ENCODE peak calls at places on chromosomes 1 and 21, in nine cellular contexts. One of them, this sample, is unnamed.

GRCh38 chr1:145942405-145942804 is 15.1 kb upstream of the RBM8A start:
- DNase-seq in fibroblast of pulmonary artery: no peak
- DNase-seq in GM06990: no peak
- DNase-seq in occipital lobe: no peak
- DNase-seq in neural progenitor cell: no peak
- DNase-seq in T-helper 9 cell: no peak
- DNase-seq in GM23248: peak
- DNase-seq in NT2/D1: no peak
- DNase-seq in GM20000: no peak
- DNase-seq in this sample: no peak

GRCh38 chr1:229363723-229364122 is 20.9 kb upstream of the CCSAP start:
- DNase-seq in fibroblast of pulmonary artery: no peak
- DNase-seq in GM06990: no peak
- DNase-seq in occipital lobe: no peak
- DNase-seq in neural progenitor cell: peak
- DNase-seq in T-helper 9 cell: no peak
- DNase-seq in GM23248: no peak
- DNase-seq in NT2/D1: no peak
- DNase-seq in GM20000: no peak
- DNase-seq in this sample: no peak

GRCh38 chr1:183609313-183609712 is 19.1 kb upstream of the NCF2 start:
- DNase-seq in fibroblast of pulmonary artery: peak
- DNase-seq in GM06990: no peak
- DNase-seq in occipital lobe: peak
- DNase-seq in neural progenitor cell: peak
- DNase-seq in T-helper 9 cell: no peak
- DNase-seq in GM23248: peak
- DNase-seq in NT2/D1: no peak
- DNase-seq in GM20000: peak
- DNase-seq in this sample: peak

GRCh38 chr21:41032536-41032935 is 135.4 kb upstream of the BACE2 start:
- DNase-seq in fibroblast of pulmonary artery: no peak
- DNase-seq in GM06990: no peak
- DNase-seq in occipital lobe: no peak
- DNase-seq in neural progenitor cell: no peak
- DNase-seq in T-helper 9 cell: no peak
- DNase-seq in GM23248: no peak
- DNase-seq in NT2/D1: no peak
- DNase-seq in GM20000: no peak
- DNase-seq in this sample: no peak

GRCh38 chr1:46692806-46693770 is 21.4 kb downstream of the TEX38 start:
- DNase-seq in fibroblast of pulmonary artery: no peak
- DNase-seq in GM06990: no peak
- DNase-seq in occipital lobe: no peak
- DNase-seq in neural progenitor cell: no peak
- DNase-seq in T-helper 9 cell: no peak
- DNase-seq in GM23248: no peak
- DNase-seq in NT2/D1: no peak
- DNase-seq in GM20000: no peak
- DNase-seq in this sample: no peak

GRCh38 chr1:245546875-245547274 is 392.1 kb downstream of the KIF26B start:
- DNase-seq in fibroblast of pulmonary artery: no peak
- DNase-seq in GM06990: no peak
- DNase-seq in occipital lobe: no peak
- DNase-seq in neural progenitor cell: no peak
- DNase-seq in T-helper 9 cell: no peak
- DNase-seq in GM23248: no peak
- DNase-seq in NT2/D1: no peak
- DNase-seq in GM20000: no peak
- DNase-seq in this sample: no peak

GRCh38 chr1:38576241-38576640 is 283.3 kb downstream of the RRAGC start:
- DNase-seq in fibroblast of pulmonary artery: no peak
- DNase-seq in GM06990: no peak
- DNase-seq in occipital lobe: no peak
- DNase-seq in neural progenitor cell: no peak
- DNase-seq in T-helper 9 cell: no peak
- DNase-seq in GM23248: no peak
- DNase-seq in NT2/D1: no peak
- DNase-seq in GM20000: no peak
- DNase-seq in this sample: no peak

GRCh38 chr1:232426801-232427200 is 203.1 kb downstream of the SIPA1L2 start:
- DNase-seq in fibroblast of pulmonary artery: no peak
- DNase-seq in GM06990: no peak
- DNase-seq in occipital lobe: no peak
- DNase-seq in neural progenitor cell: no peak
- DNase-seq in T-helper 9 cell: no peak
- DNase-seq in GM23248: no peak
- DNase-seq in NT2/D1: no peak
- DNase-seq in GM20000: no peak
- DNase-seq in this sample: no peak

GRCh38 chr1:240219104-240219503 is 127.4 kb downstream of the FMN2 start:
- DNase-seq in fibroblast of pulmonary artery: no peak
- DNase-seq in GM06990: no peak
- DNase-seq in occipital lobe: no peak
- DNase-seq in neural progenitor cell: no peak
- DNase-seq in T-helper 9 cell: no peak
- DNase-seq in GM23248: no peak
- DNase-seq in NT2/D1: no peak
- DNase-seq in GM20000: no peak
- DNase-seq in this sample: no peak

GRCh38 chr1:206419783-206420182 is 50.5 kb upstream of the IKBKE start:
- DNase-seq in fibroblast of pulmonary artery: peak
- DNase-seq in GM06990: no peak
- DNase-seq in occipital lobe: no peak
- DNase-seq in neural progenitor cell: no peak
- DNase-seq in T-helper 9 cell: no peak
- DNase-seq in GM23248: peak
- DNase-seq in NT2/D1: no peak
- DNase-seq in GM20000: no peak
- DNase-seq in this sample: no peak

GRCh38 chr1:200925821-200926220 is 31.1 kb downstream of the INAVA start:
- DNase-seq in fibroblast of pulmonary artery: peak
- DNase-seq in GM06990: no peak
- DNase-seq in occipital lobe: no peak
- DNase-seq in neural progenitor cell: no peak
- DNase-seq in T-helper 9 cell: no peak
- DNase-seq in GM23248: peak
- DNase-seq in NT2/D1: no peak
- DNase-seq in GM20000: no peak
- DNase-seq in this sample: no peak

GRCh38 chr1:170145691-170146676 is at the start of gene NTMT2:
- DNase-seq in fibroblast of pulmonary artery: peak
- DNase-seq in GM06990: no peak
- DNase-seq in occipital lobe: no peak
- DNase-seq in neural progenitor cell: peak
- DNase-seq in T-helper 9 cell: no peak
- DNase-seq in GM23248: no peak
- DNase-seq in NT2/D1: peak
- DNase-seq in GM20000: no peak
- DNase-seq in this sample: no peak

GRCh38 chr1:92883297-92883696 is 51.5 kb downstream of the RPL5 start:
- DNase-seq in fibroblast of pulmonary artery: no peak
- DNase-seq in GM06990: no peak
- DNase-seq in occipital lobe: no peak
- DNase-seq in neural progenitor cell: no peak
- DNase-seq in T-helper 9 cell: no peak
- DNase-seq in GM23248: no peak
- DNase-seq in NT2/D1: no peak
- DNase-seq in GM20000: no peak
- DNase-seq in this sample: no peak

GRCh38 chr1:86708923-86709322 is 4.5 kb downstream of the SH3GLB1 start:
- DNase-seq in fibroblast of pulmonary artery: peak
- DNase-seq in GM06990: no peak
- DNase-seq in occipital lobe: no peak
- DNase-seq in neural progenitor cell: no peak
- DNase-seq in T-helper 9 cell: no peak
- DNase-seq in GM23248: peak
- DNase-seq in NT2/D1: no peak
- DNase-seq in GM20000: no peak
- DNase-seq in this sample: no peak

GRCh38 chr1:177847843-177848242 is 122.0 kb downstream of the SEC16B start:
- DNase-seq in fibroblast of pulmonary artery: peak
- DNase-seq in GM06990: no peak
- DNase-seq in occipital lobe: no peak
- DNase-seq in neural progenitor cell: no peak
- DNase-seq in T-helper 9 cell: no peak
- DNase-seq in GM23248: peak
- DNase-seq in NT2/D1: no peak
- DNase-seq in GM20000: no peak
- DNase-seq in this sample: no peak

GRCh38 chr21:27590271-27590670 is 623.4 kb upstream of the ADAMTS5 start:
- DNase-seq in fibroblast of pulmonary artery: peak
- DNase-seq in GM06990: no peak
- DNase-seq in occipital lobe: no peak
- DNase-seq in neural progenitor cell: no peak
- DNase-seq in T-helper 9 cell: no peak
- DNase-seq in GM23248: peak
- DNase-seq in NT2/D1: no peak
- DNase-seq in GM20000: no peak
- DNase-seq in this sample: no peak

GRCh38 chr1:236020359-236021000 is 44.4 kb downstream of the NID1 start:
- DNase-seq in fibroblast of pulmonary artery: no peak
- DNase-seq in GM06990: no peak
- DNase-seq in occipital lobe: no peak
- DNase-seq in neural progenitor cell: no peak
- DNase-seq in T-helper 9 cell: no peak
- DNase-seq in GM23248: peak
- DNase-seq in NT2/D1: no peak
- DNase-seq in GM20000: no peak
- DNase-seq in this sample: no peak

GRCh38 chr21:25735895-25736597 is 1.3 kb downstream of the GABPA start:
- DNase-seq in fibroblast of pulmonary artery: peak
- DNase-seq in GM06990: no peak
- DNase-seq in occipital lobe: no peak
- DNase-seq in neural progenitor cell: peak
- DNase-seq in T-helper 9 cell: no peak
- DNase-seq in GM23248: peak
- DNase-seq in NT2/D1: peak
- DNase-seq in GM20000: no peak
- DNase-seq in this sample: no peak

GRCh38 chr21:17613242-17613676 is 558 bp upstream of the BTG3 start:
- DNase-seq in fibroblast of pulmonary artery: peak
- DNase-seq in GM06990: no peak
- DNase-seq in occipital lobe: no peak
- DNase-seq in neural progenitor cell: no peak
- DNase-seq in T-helper 9 cell: peak
- DNase-seq in GM23248: peak
- DNase-seq in NT2/D1: no peak
- DNase-seq in GM20000: peak
- DNase-seq in this sample: peak

GRCh38 chr1:151494741-151495281 is 16.4 kb upstream of the CGN start:
- DNase-seq in fibroblast of pulmonary artery: peak
- DNase-seq in GM06990: peak
- DNase-seq in occipital lobe: peak
- DNase-seq in neural progenitor cell: peak
- DNase-seq in T-helper 9 cell: no peak
- DNase-seq in GM23248: peak
- DNase-seq in NT2/D1: no peak
- DNase-seq in GM20000: no peak
- DNase-seq in this sample: peak

GRCh38 chr1:200224315-200224714 is 185.5 kb downstream of the ZNF281 start:
- DNase-seq in fibroblast of pulmonary artery: peak
- DNase-seq in GM06990: no peak
- DNase-seq in occipital lobe: no peak
- DNase-seq in neural progenitor cell: no peak
- DNase-seq in T-helper 9 cell: no peak
- DNase-seq in GM23248: peak
- DNase-seq in NT2/D1: peak
- DNase-seq in GM20000: no peak
- DNase-seq in this sample: no peak

GRCh38 chr1:85570446-85571180 is 9.9 kb upstream of the CCN1 start:
- DNase-seq in fibroblast of pulmonary artery: no peak
- DNase-seq in GM06990: no peak
- DNase-seq in occipital lobe: no peak
- DNase-seq in neural progenitor cell: no peak
- DNase-seq in T-helper 9 cell: no peak
- DNase-seq in GM23248: no peak
- DNase-seq in NT2/D1: no peak
- DNase-seq in GM20000: no peak
- DNase-seq in this sample: no peak

GRCh38 chr1:167651161-167651693 is 21.2 kb downstream of the RCSD1 start:
- DNase-seq in fibroblast of pulmonary artery: no peak
- DNase-seq in GM06990: no peak
- DNase-seq in occipital lobe: no peak
- DNase-seq in neural progenitor cell: no peak
- DNase-seq in T-helper 9 cell: no peak
- DNase-seq in GM23248: no peak
- DNase-seq in NT2/D1: no peak
- DNase-seq in GM20000: no peak
- DNase-seq in this sample: no peak

GRCh38 chr21:16773206-16773605 is 739.6 kb upstream of the CXADR start:
- DNase-seq in fibroblast of pulmonary artery: peak
- DNase-seq in GM06990: no peak
- DNase-seq in occipital lobe: no peak
- DNase-seq in neural progenitor cell: no peak
- DNase-seq in T-helper 9 cell: no peak
- DNase-seq in GM23248: peak
- DNase-seq in NT2/D1: no peak
- DNase-seq in GM20000: no peak
- DNase-seq in this sample: no peak

GRCh38 chr1:223423641-223424233 is 30.5 kb downstream of the CCDC185 start:
- DNase-seq in fibroblast of pulmonary artery: no peak
- DNase-seq in GM06990: no peak
- DNase-seq in occipital lobe: no peak
- DNase-seq in neural progenitor cell: no peak
- DNase-seq in T-helper 9 cell: no peak
- DNase-seq in GM23248: peak
- DNase-seq in NT2/D1: no peak
- DNase-seq in GM20000: no peak
- DNase-seq in this sample: no peak

GRCh38 chr1:243316366-243316989 is 60.6 kb downstream of the SDCCAG8 start:
- DNase-seq in fibroblast of pulmonary artery: no peak
- DNase-seq in GM06990: no peak
- DNase-seq in occipital lobe: peak
- DNase-seq in neural progenitor cell: peak
- DNase-seq in T-helper 9 cell: no peak
- DNase-seq in GM23248: no peak
- DNase-seq in NT2/D1: peak
- DNase-seq in GM20000: no peak
- DNase-seq in this sample: peak

GRCh38 chr21:14453964-14454641 is 71.2 kb upstream of the HSPA13 start:
- DNase-seq in fibroblast of pulmonary artery: no peak
- DNase-seq in GM06990: peak
- DNase-seq in occipital lobe: no peak
- DNase-seq in neural progenitor cell: peak
- DNase-seq in T-helper 9 cell: no peak
- DNase-seq in GM23248: no peak
- DNase-seq in NT2/D1: no peak
- DNase-seq in GM20000: no peak
- DNase-seq in this sample: no peak

GRCh38 chr1:223455470-223455869 is 62.3 kb downstream of the CCDC185 start:
- DNase-seq in fibroblast of pulmonary artery: no peak
- DNase-seq in GM06990: no peak
- DNase-seq in occipital lobe: no peak
- DNase-seq in neural progenitor cell: no peak
- DNase-seq in T-helper 9 cell: no peak
- DNase-seq in GM23248: no peak
- DNase-seq in NT2/D1: no peak
- DNase-seq in GM20000: no peak
- DNase-seq in this sample: no peak

GRCh38 chr21:16125274-16125673 is 395.5 kb downstream of the USP25 start:
- DNase-seq in fibroblast of pulmonary artery: no peak
- DNase-seq in GM06990: no peak
- DNase-seq in occipital lobe: no peak
- DNase-seq in neural progenitor cell: no peak
- DNase-seq in T-helper 9 cell: no peak
- DNase-seq in GM23248: peak
- DNase-seq in NT2/D1: no peak
- DNase-seq in GM20000: no peak
- DNase-seq in this sample: no peak

GRCh38 chr1:7549693-7550161 is 221.4 kb upstream of the VAMP3 start:
- DNase-seq in fibroblast of pulmonary artery: peak
- DNase-seq in GM06990: no peak
- DNase-seq in occipital lobe: no peak
- DNase-seq in neural progenitor cell: no peak
- DNase-seq in T-helper 9 cell: no peak
- DNase-seq in GM23248: peak
- DNase-seq in NT2/D1: no peak
- DNase-seq in GM20000: no peak
- DNase-seq in this sample: no peak

GRCh38 chr1:217139513-217139912 is 416.3 kb upstream of the ESRRG start:
- DNase-seq in fibroblast of pulmonary artery: no peak
- DNase-seq in GM06990: no peak
- DNase-seq in occipital lobe: no peak
- DNase-seq in neural progenitor cell: peak
- DNase-seq in T-helper 9 cell: no peak
- DNase-seq in GM23248: no peak
- DNase-seq in NT2/D1: no peak
- DNase-seq in GM20000: no peak
- DNase-seq in this sample: no peak

This sample was measured in Ammon's horn.